ENCODE peak calls at places on chromosomes 12 and 14, in five cellular contexts. A is K562, Y is GM12878, I is A549, F is SK-N-SH. N is an unnamed sample.

GRCh38 chr12:126112141-126112540 is 1046.9 kb downstream of the AACS start:
- DNase-seq in A (no peak), Y (no peak), I (no peak), F (no peak), N (no peak)

GRCh38 chr12:52052471-52053186 is 1.4 kb downstream of the NR4A1 start:
- DNase-seq in A (peak), Y (no peak), I (no peak), F (no peak), N (peak)

GRCh38 chr12:12909228-12909994 is 18.0 kb downstream of the GPRC5A start:
- DNase-seq in A (no peak), Y (no peak), I (no peak), F (no peak), N (no peak)

GRCh38 chr14:77988966-77989365 is 181.2 kb upstream of the NRXN3 start:
- DNase-seq in A (peak), Y (no peak), I (no peak), F (no peak), N (peak)

GRCh38 chr12:42475055-42475454 is 114.5 kb downstream of the PRICKLE1 start:
- DNase-seq in A (no peak), Y (no peak), I (no peak), F (no peak), N (no peak)

GRCh38 chr14:68000516-68000915 is 180.9 kb downstream of the RAD51B start:
- DNase-seq in A (no peak), Y (no peak), I (no peak), F (no peak), N (no peak)

GRCh38 chr14:24377126-24377525 is 9.1 kb downstream of the NFATC4 start:
- DNase-seq in A (peak), Y (no peak), I (no peak), F (no peak), N (no peak)

GRCh38 chr14:23569443-23570151 is 2.0 kb upstream of the AP1G2 start:
- DNase-seq in A (no peak), Y (no peak), I (no peak), F (peak), N (no peak)

GRCh38 chr12:108004368-108004767 is 124.7 kb upstream of the WSCD2 start:
- DNase-seq in A (peak), Y (no peak), I (no peak), F (no peak), N (no peak)

GRCh38 chr12:22215467-22216253 is 118.8 kb downstream of the ST8SIA1 start:
- DNase-seq in A (no peak), Y (no peak), I (no peak), F (no peak), N (peak)

GRCh38 chr12:78210894-78211302 is 380.2 kb downstream of the NAV3 start:
- DNase-seq in A (no peak), Y (no peak), I (no peak), F (no peak), N (peak)
- TF ChIP-seq USF2 in A (no peak), Y (no peak), I (no peak), F (no peak), N (no peak)

GRCh38 chr12:79406993-79407392 is 283.8 kb downstream of the PAWR start:
- DNase-seq in A (no peak), Y (no peak), I (no peak), F (no peak), N (peak)

GRCh38 chr12:79409562-79409961 is 281.2 kb downstream of the PAWR start:
- DNase-seq in A (no peak), Y (no peak), I (no peak), F (no peak), N (peak)

GRCh38 chr12:79408665-79409064 is 282.1 kb downstream of the PAWR start:
- DNase-seq in A (no peak), Y (no peak), I (no peak), F (no peak), N (no peak)

GRCh38 chr12:79411791-79412190 is 279.0 kb downstream of the PAWR start:
- DNase-seq in A (no peak), Y (no peak), I (no peak), F (no peak), N (no peak)

DNA sequence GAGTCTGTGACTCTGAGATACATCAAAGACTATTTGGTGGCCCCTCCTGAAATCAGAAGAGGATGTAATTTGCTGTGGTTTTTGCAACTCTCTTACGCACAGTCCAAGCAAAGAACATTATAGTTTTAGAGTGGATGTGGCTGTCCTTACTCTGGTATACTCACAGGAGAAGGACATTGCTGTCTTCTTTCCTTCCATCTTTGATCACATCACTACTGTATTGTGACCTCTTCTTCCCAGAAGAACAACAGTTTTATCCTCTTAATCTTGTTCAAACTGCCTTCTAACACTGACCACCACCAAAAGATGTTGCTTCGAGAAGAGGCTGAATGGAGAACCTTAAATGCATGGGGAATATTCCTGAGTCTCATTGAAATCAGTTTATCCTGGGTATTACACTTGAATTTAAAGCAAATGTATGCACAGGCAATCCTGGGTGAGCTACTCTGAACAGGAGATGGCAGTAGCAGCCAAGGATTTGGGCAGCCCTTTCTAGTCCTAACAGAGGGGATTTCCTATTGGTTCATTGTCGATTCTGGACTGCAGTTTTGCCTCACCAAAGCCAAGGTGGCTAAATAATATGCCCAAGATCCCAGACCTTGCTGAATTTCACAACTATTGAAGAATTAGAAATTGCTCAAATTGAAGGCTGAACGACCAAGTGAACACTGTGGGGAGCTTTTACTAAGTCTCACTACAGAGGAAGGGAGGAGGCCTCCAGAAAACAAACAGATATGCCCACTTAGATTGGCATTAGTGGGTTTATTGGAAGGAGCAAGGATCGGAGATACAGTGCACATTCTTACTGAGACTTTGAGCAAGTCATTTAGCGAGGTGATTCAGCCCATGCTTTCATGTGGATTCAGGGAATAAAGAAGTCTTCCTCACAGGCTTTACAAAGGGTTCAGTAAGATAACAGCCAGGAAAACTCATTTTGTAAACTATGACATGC is 282.8 kb downstream of the PAWR start:
- DNase-seq in A (peak), Y (peak), I (peak), F (no peak), N (peak)
- TF ChIP-seq RCOR1 in A (no peak), Y (no peak), I (no peak), F (no peak), N (no peak)

DNA sequence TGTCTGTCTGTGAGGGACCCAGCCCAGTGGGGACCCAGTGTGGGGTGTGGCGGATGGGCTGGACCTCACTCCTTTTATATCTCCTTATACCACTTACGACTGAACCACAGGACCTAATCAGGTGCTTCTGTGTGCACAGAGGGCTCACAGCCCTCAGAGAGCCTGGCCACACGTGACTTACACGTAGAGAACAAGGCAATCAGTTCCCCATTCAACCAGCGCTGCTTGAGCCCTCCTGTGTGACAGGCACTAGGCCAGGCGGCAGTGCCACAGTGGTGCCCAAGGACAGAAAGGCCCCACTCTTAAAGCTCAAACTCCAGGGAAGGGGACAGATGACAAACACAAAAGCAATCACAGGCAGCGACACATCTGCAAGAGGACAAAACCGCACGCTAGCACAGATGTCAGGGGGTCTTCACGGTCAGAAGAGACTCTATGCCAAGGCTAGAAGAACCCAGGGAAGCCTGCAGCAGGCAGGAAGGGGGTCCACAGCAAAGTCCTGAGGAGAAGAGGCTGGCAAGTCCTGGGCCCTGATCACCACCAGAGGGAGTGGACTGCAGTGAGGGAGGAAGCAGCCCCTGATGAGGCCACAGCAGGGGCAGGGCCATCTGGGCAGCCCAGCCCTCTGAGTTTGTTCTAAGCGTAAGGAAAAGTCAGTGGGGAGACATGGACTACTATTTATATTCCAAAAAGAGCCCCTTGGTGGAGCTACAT is 39.3 kb downstream of the SETD3 start:
- DNase-seq in A (no peak), Y (no peak), I (no peak), F (peak), N (no peak)
- TF ChIP-seq USF2 in A (no peak), Y (no peak), I (no peak), F (no peak), N (no peak)

GRCh38 chr12:32737715-32738114 is 18.0 kb downstream of the YARS2 start:
- DNase-seq in A (no peak), Y (no peak), I (no peak), F (no peak), N (no peak)

GRCh38 chr12:32736445-32736844 is 19.3 kb downstream of the YARS2 start:
- DNase-seq in A (no peak), Y (no peak), I (no peak), F (no peak), N (no peak)

GRCh38 chr12:32739279-32739678 is 16.4 kb downstream of the YARS2 start:
- DNase-seq in A (no peak), Y (no peak), I (no peak), F (no peak), N (no peak)

GRCh38 chr12:32734952-32735351 is 20.7 kb downstream of the YARS2 start:
- DNase-seq in A (no peak), Y (no peak), I (peak), F (peak), N (no peak)
- TF ChIP-seq RCOR1 in A (no peak), Y (no peak), I (no peak), F (peak), N (no peak)

GRCh38 chr12:53596920-53597363 is 29.2 kb downstream of the ATF7 start:
- DNase-seq in A (no peak), Y (no peak), I (no peak), F (no peak), N (peak)
- TF ChIP-seq USF2 in A (no peak), Y (no peak), I (no peak), F (no peak), N (no peak)

GRCh38 chr14:101561145-101561896 is at the start of gene DIO3:
- DNase-seq in A (no peak), Y (no peak), I (no peak), F (peak), N (no peak)
- TF ChIP-seq RCOR1 in A (no peak), Y (no peak), I (no peak), F (no peak), N (no peak)

GRCh38 chr12:100529951-100530350 is 43.5 kb upstream of the GAS2L3 start:
- DNase-seq in A (no peak), Y (no peak), I (no peak), F (no peak), N (no peak)
- TF ChIP-seq USF2 in A (no peak), Y (no peak), I (no peak), F (no peak), N (no peak)

DNA sequence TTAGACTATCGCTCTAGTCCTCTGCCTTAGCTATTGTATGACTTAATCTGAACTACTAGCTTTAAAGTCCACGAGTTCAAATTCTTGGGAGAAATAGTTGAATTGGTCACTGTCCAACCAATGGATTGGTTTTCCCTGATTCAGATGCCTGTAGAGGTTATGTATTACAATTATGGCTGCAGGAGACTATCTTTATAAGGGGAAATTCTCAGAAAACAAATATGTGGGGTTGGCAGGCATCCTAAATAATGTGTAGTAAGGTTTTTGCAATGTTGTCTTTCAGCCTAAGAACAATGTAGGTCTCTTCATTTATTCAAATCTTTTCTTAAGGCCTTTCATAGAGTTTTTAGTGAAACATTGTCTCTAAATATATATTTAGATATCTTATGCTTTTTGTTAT is 26.9 kb downstream of the MYRFL start:
- DNase-seq in A (no peak), Y (no peak), I (no peak), F (no peak), N (no peak)
- TF ChIP-seq RCOR1 in A (no peak), Y (no peak), I (no peak), F (no peak), N (no peak)

DNA sequence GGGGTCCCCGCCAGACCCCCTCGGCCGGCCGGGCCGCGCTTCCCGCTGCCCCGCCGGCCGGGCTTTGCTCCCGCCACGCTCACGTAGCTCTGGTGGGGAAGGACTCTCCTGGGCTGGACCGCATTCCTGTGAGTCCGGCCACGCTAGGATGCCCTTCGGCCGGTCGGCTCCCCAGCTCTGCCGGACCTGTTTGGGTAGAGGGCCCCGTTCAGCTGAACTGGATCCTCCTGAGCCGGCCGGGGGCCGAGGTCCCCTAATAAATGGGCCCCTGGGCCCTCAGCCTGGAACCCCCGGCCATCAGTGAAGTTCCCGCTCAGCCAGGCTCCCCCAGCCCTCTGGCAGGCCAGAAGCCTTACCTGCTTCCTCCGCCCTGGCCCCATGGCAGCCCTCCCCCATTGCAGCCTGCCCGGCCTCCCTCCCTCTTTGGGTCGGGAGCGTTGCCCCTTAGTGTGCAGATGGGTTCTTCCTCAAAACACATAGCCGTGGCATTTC is 593 bp downstream of the UNC119B start:
- DNase-seq in A (peak), Y (no peak), I (peak), F (peak), N (no peak)
- TF ChIP-seq USF2 in A (no peak), Y (no peak), I (no peak), F (no peak), N (no peak)

GRCh38 chr14:105328678-105329390 is 14.3 kb downstream of the PACS2 start:
- DNase-seq in A (no peak), Y (no peak), I (no peak), F (peak), N (no peak)
- TF ChIP-seq RCOR1 in A (no peak), Y (no peak), I (no peak), F (no peak), N (no peak)